ENCODE peak calls at places on chromosomes 6 and 20, in ten cellular contexts. A, Q, W, K, E, D, B, T, N and V are unnamed samples.

GRCh38 chr6:163529605-163530004 is 115.1 kb downstream of the QKI start:
- DNase-seq in W (peak), B (no peak), K (no peak), Q (no peak), D (no peak), E (no peak), N (no peak), A (no peak), T (no peak), V (no peak)

GRCh38 chr20:44832724-44833123 is 22.4 kb upstream of the RIMS4 start:
- DNase-seq in W (peak), K (no peak), E (no peak), A (no peak), B (peak), Q (no peak), D (no peak), T (no peak), N (no peak), V (peak)

GRCh38 chr20:11379257-11380011 is 538.3 kb upstream of the BTBD3 start:
- DNase-seq in B (no peak), T (no peak), K (no peak), D (peak), N (no peak), E (no peak), Q (peak), W (peak), A (no peak), V (no peak)

GRCh38 chr20:45323731-45324130 is 15.6 kb upstream of the MATN4 start:
- DNase-seq in Q (no peak), W (no peak), B (no peak), E (no peak), N (no peak), D (no peak), T (no peak), A (no peak), K (no peak), V (no peak)

GRCh38 chr6:1062786-1063545 is 248.9 kb upstream of the FOXQ1 start:
- DNase-seq in Q (no peak), W (no peak), D (no peak), T (no peak), B (no peak), K (no peak), N (no peak), A (no peak), E (no peak), V (no peak)

GRCh38 chr20:20710847-20711315 is 1.6 kb downstream of the RALGAPA2 start:
- DNase-seq in B (no peak), T (no peak), Q (no peak), N (no peak), K (no peak), D (no peak), A (no peak), W (no peak), E (peak), V (no peak)

GRCh38 chr20:2390971-2391675 is 10.4 kb downstream of the TGM6 start:
- DNase-seq in Q (no peak), E (no peak), K (no peak), W (no peak), T (no peak), D (no peak), N (no peak), A (no peak), B (no peak), V (no peak)

GRCh38 chr6:90105766-90106165 is 190.9 kb downstream of the BACH2 start:
- DNase-seq in N (no peak), E (no peak), T (no peak), W (peak), Q (no peak), K (no peak), B (no peak), A (no peak), D (no peak), V (no peak)

GRCh38 chr20:48824830-48825550 is 2.8 kb downstream of the PREX1 start:
- DNase-seq in Q (no peak), E (no peak), T (no peak), D (peak), N (no peak), A (no peak), K (no peak), W (no peak), B (no peak), V (no peak)

GRCh38 chr6:137678451-137678850 is 184.3 kb upstream of the OLIG3 start:
- DNase-seq in Q (no peak), D (no peak), B (no peak), E (no peak), K (no peak), N (no peak), T (no peak), W (no peak), A (no peak), V (no peak)

GRCh38 chr6:1724124-1724523 is 114.4 kb downstream of the FOXC1 start:
- DNase-seq in E (no peak), B (no peak), T (no peak), D (no peak), Q (no peak), N (peak), W (no peak), A (no peak), K (no peak), V (no peak)

GRCh38 chr6:146472918-146473317 is 70.7 kb upstream of the RAB32 start:
- DNase-seq in Q (no peak), D (no peak), W (no peak), K (no peak), N (peak), E (no peak), A (no peak), T (no peak), B (no peak), V (no peak)

GRCh38 chr6:111941686-111942330 is 68.6 kb upstream of the FYN start:
- DNase-seq in N (no peak), E (no peak), K (no peak), A (no peak), W (peak), B (no peak), Q (no peak), T (no peak), D (no peak), V (no peak)

GRCh38 chr20:64106435-64106961 is 867 bp downstream of the NPBWR2 start:
- DNase-seq in D (no peak), Q (peak), B (no peak), W (no peak), A (peak), T (no peak), E (no peak), N (no peak), K (no peak), V (no peak)

GRCh38 chr20:52972190-52972937 is at the start of gene TSHZ2:
- DNase-seq in T (no peak), W (peak), E (peak), D (no peak), N (peak), K (peak), B (no peak), A (peak), Q (peak), V (no peak)

GRCh38 chr20:51727872-51728271 is 40.3 kb downstream of the ATP9A start:
- DNase-seq in B (no peak), K (no peak), W (no peak), T (no peak), A (no peak), N (no peak), Q (no peak), D (no peak), E (no peak), V (no peak)

GRCh38 chr20:21087862-21088540 is 18.2 kb downstream of the LINC00237 start:
- DNase-seq in N (no peak), D (no peak), Q (no peak), W (no peak), E (no peak), K (no peak), T (no peak), A (no peak), B (no peak), V (no peak)

GRCh38 chr20:1622450-1622849 is 2.6 kb upstream of the SIRPB1 start:
- DNase-seq in W (no peak), A (no peak), B (no peak), N (no peak), E (no peak), K (no peak), D (no peak), T (no peak), Q (no peak), V (no peak)

GRCh38 chr20:50283922-50284810 is 93.5 kb downstream of the CEBPB start:
- DNase-seq in B (no peak), W (peak), N (no peak), T (no peak), Q (no peak), A (no peak), E (peak), D (no peak), K (no peak), V (no peak)

GRCh38 chr6:38262609-38263008 is 377.1 kb downstream of the BTBD9 start:
- DNase-seq in Q (no peak), T (peak), B (no peak), N (no peak), W (peak), D (no peak), A (no peak), E (no peak), K (no peak), V (no peak)

GRCh38 chr6:7974553-7974931 is 64.0 kb upstream of the TXNDC5 start:
- DNase-seq in B (no peak), T (no peak), D (no peak), A (no peak), W (no peak), Q (no peak), K (no peak), E (no peak), N (no peak), V (no peak)

GRCh38 chr6:100475554-100476325 is 11.0 kb upstream of the SIM1 start:
- DNase-seq in B (no peak), W (peak), N (no peak), D (no peak), Q (no peak), A (no peak), K (no peak), T (no peak), E (no peak), V (no peak)

GRCh38 chr6:9851541-9852380 is 563.1 kb downstream of the TFAP2A start:
- DNase-seq in N (no peak), A (no peak), Q (no peak), K (no peak), W (peak), E (no peak), D (no peak), B (no peak), T (no peak), V (no peak)

GRCh38 chr6:13689511-13690256 is 22.0 kb downstream of the RANBP9 start:
- DNase-seq in T (no peak), W (no peak), D (no peak), K (no peak), N (no peak), E (no peak), A (no peak), Q (no peak), B (no peak), V (no peak)

GRCh38 chr6:151948007-151948745 is 140.7 kb downstream of the ESR1 start:
- DNase-seq in K (no peak), Q (no peak), B (no peak), D (no peak), T (no peak), A (no peak), W (no peak), N (peak), E (no peak), V (no peak)

GRCh38 chr6:45045253-45045601 is 282.9 kb upstream of the RUNX2 start:
- DNase-seq in Q (no peak), N (no peak), T (no peak), B (no peak), E (no peak), D (no peak), K (no peak), A (no peak), W (no peak), V (no peak)

GRCh38 chr6:2970034-2970685 is 1.2 kb downstream of the SERPINB6 start:
- DNase-seq in A (no peak), K (no peak), T (no peak), N (no peak), B (no peak), Q (peak), W (no peak), D (peak), E (no peak), V (no peak)